ENCODE peak calls at places on chromosomes 5 and 9, in five cellular contexts. G is natural killer cell treated with Interleukin-12 subunit alpha and Interleukin-12 subunit beta and Interleukin-15 and Interleukin-18, amount 100 ng/mL, for 72 hours; U is epithelial cell of esophagus; F is nucleus accumbens; L is smooth muscle cell of the brain vasculature. A is an unnamed sample.

GRCh38 chr9:3136999-3137675 is 293.2 kb upstream of the PUM3 start:
- DNase-seq in G (no peak), U (no peak), F (no peak), L (no peak), A (no peak)

GRCh38 chr5:79499640-79500273 is 14.2 kb downstream of the HOMER1 start:
- DNase-seq in G (no peak), U (no peak), F (no peak), L (no peak), A (no peak)

GRCh38 chr5:138465288-138466057 is at the start of gene EGR1:
- DNase-seq in G (peak; percentile 94), U (peak; percentile 95), F (peak; percentile 99), L (peak; percentile 83), A (peak; percentile 96)

GRCh38 chr5:68689010-68689409 is 404.8 kb upstream of the SLC30A5 start:
- DNase-seq in G (no peak), U (no peak), F (no peak), L (no peak), A (no peak)

GRCh38 chr5:95759005-95759404 is 27.9 kb downstream of the RHOBTB3 start:
- DNase-seq in G (no peak), U (no peak), F (no peak), L (no peak), A (no peak)

GRCh38 chr5:77259479-77259878 is 49.0 kb downstream of the PDE8B start:
- DNase-seq in G (no peak), U (no peak), F (no peak), L (no peak), A (no peak)

GRCh38 chr9:136525841-136526499 is 19.9 kb downstream of the NOTCH1 start:
- DNase-seq in G (no peak), U (no peak), F (peak; percentile 83), L (no peak), A (no peak)

GRCh38 chr9:114037961-114038723 is 40.0 kb downstream of the AMBP start:
- DNase-seq in G (no peak), U (no peak), F (no peak), L (no peak), A (peak; percentile 24)

GRCh38 chr5:105616599-105616998 is 2054.0 kb upstream of the NUDT12 start:
- DNase-seq in G (no peak), U (no peak), F (no peak), L (no peak), A (no peak)

GRCh38 chr9:111831371-111832108 is 36.8 kb upstream of the SHOC1 start:
- DNase-seq in G (no peak), U (peak; percentile 82), F (no peak), L (no peak), A (no peak)

GRCh38 chr5:15106530-15107283 is 235.1 kb upstream of the ANKH start:
- DNase-seq in G (no peak), U (no peak), F (no peak), L (no peak), A (no peak)

GRCh38 chr5:40735609-40736008 is 20.2 kb downstream of the TTC33 start:
- DNase-seq in G (no peak), U (no peak), F (no peak), L (no peak), A (no peak)

GRCh38 chr9:80932181-80932580 is 757.2 kb downstream of the TLE1 start:
- DNase-seq in G (no peak), U (peak; percentile 5), F (no peak), L (peak; percentile 33), A (no peak)

GRCh38 chr5:154830596-154830995 is 19.8 kb downstream of the FAXDC2 start:
- DNase-seq in G (no peak), U (peak; percentile 73), F (no peak), L (no peak), A (no peak)

GRCh38 chr5:179387151-179388110 is 42.2 kb upstream of the ADAMTS2 start:
- DNase-seq in G (peak; percentile 57), U (no peak), F (no peak), L (no peak), A (no peak)

GRCh38 chr5:154311362-154311761 is 120.8 kb downstream of the GALNT10 start:
- DNase-seq in G (peak; percentile 68), U (peak; percentile 7), F (no peak), L (no peak), A (peak; percentile 39)

GRCh38 chr9:90966475-90967150 is 165.0 kb downstream of the SYK start:
- DNase-seq in G (no peak), U (peak; percentile 71), F (no peak), L (no peak), A (no peak)

GRCh38 chr9:114378883-114379282 is 8.9 kb downstream of the AKNA start:
- DNase-seq in G (peak; percentile 25), U (no peak), F (no peak), L (no peak), A (no peak)

GRCh38 chr5:139151902-139152301 is 46.3 kb downstream of the SIL1 start:
- DNase-seq in G (no peak), U (no peak), F (no peak), L (no peak), A (no peak)

GRCh38 chr5:67516959-67517358 is 320.4 kb upstream of the CD180 start:
- DNase-seq in G (no peak), U (peak; percentile 42), F (no peak), L (peak; percentile 57), A (peak; percentile 53)

GRCh38 chr9:88451160-88451559 is 62.9 kb downstream of the SPIN1 start:
- DNase-seq in G (no peak), U (no peak), F (no peak), L (no peak), A (no peak)

GRCh38 chr5:170266570-170267379 is 30.8 kb downstream of the LCP2 start:
- DNase-seq in G (no peak), U (no peak), F (no peak), L (no peak), A (no peak)

GRCh38 chr9:36328798-36329411 is 70.7 kb upstream of the GNE start:
- DNase-seq in G (no peak), U (peak; percentile 78), F (no peak), L (peak; percentile 55), A (peak; percentile 50)

GRCh38 chr5:150658699-150659265 is 2.3 kb upstream of the MYOZ3 start:
- DNase-seq in G (peak; percentile 38), U (no peak), F (no peak), L (no peak), A (no peak)

GRCh38 chr9:131096490-131097258 is at the start of gene AIF1L:
- DNase-seq in G (no peak), U (peak; percentile 42), F (no peak), L (no peak), A (no peak)

GRCh38 chr5:40446910-40447309 is 232.8 kb upstream of the PTGER4 start:
- DNase-seq in G (no peak), U (peak; percentile 96), F (no peak), L (peak; percentile 71), A (no peak)

GRCh38 chr9:76206821-76207220 is 187.4 kb downstream of the RFK start:
- DNase-seq in G (no peak), U (no peak), F (no peak), L (no peak), A (no peak)

GRCh38 chr9:90546200-90546599 is 96.4 kb downstream of the DIRAS2 start:
- DNase-seq in G (no peak), U (peak; percentile 81), F (no peak), L (peak; percentile 86), A (no peak)

GRCh38 chr5:93532370-93532769 is 48.6 kb downstream of the NR2F1-AS1 start:
- DNase-seq in G (no peak), U (peak; percentile 33), F (peak; percentile 2), L (peak; percentile 69), A (peak; percentile 69)

GRCh38 chr9:79107911-79108676 is 463.7 kb upstream of the TLE4 start:
- DNase-seq in G (no peak), U (no peak), F (no peak), L (no peak), A (no peak)

GRCh38 chr5:119453045-119453383 is 717 bp downstream of the HSD17B4 start:
- DNase-seq in G (no peak), U (peak; percentile 20), F (no peak), L (no peak), A (peak; percentile 78)

GRCh38 chr5:102481044-102481715 is 17.6 kb downstream of the SLCO6A1 start:
- DNase-seq in G (no peak), U (no peak), F (no peak), L (no peak), A (no peak)

GRCh38 chr5:1431896-1432295 is 13.3 kb downstream of the SLC6A3 start:
- DNase-seq in G (peak; percentile 44), U (no peak), F (no peak), L (no peak), A (no peak)

GRCh38 chr5:40171971-40172370 is 507.7 kb upstream of the PTGER4 start:
- DNase-seq in G (no peak), U (peak; percentile 87), F (no peak), L (no peak), A (no peak)

GRCh38 chr5:59035681-59036080 is 452.8 kb downstream of the RAB3C start:
- DNase-seq in G (no peak), U (no peak), F (no peak), L (no peak), A (no peak)

GRCh38 chr5:109281136-109281690 is 128.6 kb downstream of the PJA2 start:
- DNase-seq in G (no peak), U (peak; percentile 40), F (no peak), L (no peak), A (no peak)